ENCODE peak calls at places on chromosomes 3 and 15, in seven cellular contexts. O is body of pancreas, W is dorsolateral prefrontal cortex, Y is HCT116, C is suprapubic skin, J is left ventricle myocardium inferior, F is tibial artery. M is an unnamed sample.

GRCh38 chr3:111589303-111590095 is 5.6 kb downstream of the ZBED2 start:
- DNase-seq in O (no peak), W (no peak), Y (no peak), C (no peak), J (no peak), F (no peak), M (no peak)

GRCh38 chr3:150030841-150031240 is 60.1 kb upstream of the PFN2 start:
- DNase-seq in O (no peak), W (no peak), Y (no peak), C (no peak), J (no peak), F (no peak), M (no peak)

GRCh38 chr15:45205192-45205591 is 17.4 kb upstream of the SHF start:
- DNase-seq in O (peak; percentile 76), W (no peak), Y (peak; percentile 58), C (no peak), J (peak; percentile 35), F (peak; percentile 38), M (peak; percentile 71)

GRCh38 chr15:85667491-85668424 is 127.0 kb downstream of the KLHL25 start:
- DNase-seq in O (peak; percentile 55), W (no peak), Y (peak; percentile 48), C (no peak), J (no peak), F (peak; percentile 67), M (peak; percentile 91)

GRCh38 chr15:78811124-78811824 is at the start of gene ADAMTS7:
- DNase-seq in O (peak; percentile 53), W (peak; percentile 39), Y (peak; percentile 46), C (no peak), J (peak; percentile 82), F (peak; percentile 58), M (peak; percentile 93)

GRCh38 chr3:185153170-185153733 is 392 bp upstream of the C3orf70 start:
- DNase-seq in O (no peak), W (no peak), Y (no peak), C (no peak), J (no peak), F (peak; percentile 29), M (no peak)

GRCh38 chr15:88391700-88392099 is 75.5 kb downstream of the MRPL46 start:
- DNase-seq in O (no peak), W (no peak), Y (no peak), C (no peak), J (no peak), F (no peak), M (no peak)

GRCh38 chr15:55912982-55913381 is 80.4 kb downstream of the NEDD4 start:
- DNase-seq in O (no peak), W (no peak), Y (no peak), C (no peak), J (no peak), F (no peak), M (no peak)

GRCh38 chr3:133476971-133477375 is 77.1 kb downstream of the BFSP2 start:
- DNase-seq in O (no peak), W (no peak), Y (no peak), C (no peak), J (no peak), F (no peak), M (no peak)

GRCh38 chr15:67892559-67893377 is 52.9 kb upstream of the RNU6-1 start:
- DNase-seq in O (no peak), W (no peak), Y (no peak), C (no peak), J (no peak), F (peak; percentile 64), M (no peak)

GRCh38 chr3:121436641-121437040 is 109.1 kb downstream of the POLQ start:
- DNase-seq in O (no peak), W (no peak), Y (no peak), C (no peak), J (no peak), F (no peak), M (no peak)

GRCh38 chr15:98560338-98560737 is 88.0 kb upstream of the IGF1R start:
- DNase-seq in O (no peak), W (no peak), Y (no peak), C (no peak), J (no peak), F (no peak), M (peak; percentile 79)

GRCh38 chr3:111729087-111729846 is 129.8 kb upstream of the PHLDB2 start:
- DNase-seq in O (peak; percentile 43), W (no peak), Y (no peak), C (no peak), J (peak; percentile 76), F (peak; percentile 61), M (no peak)

GRCh38 chr3:119396870-119397269 is 66.5 kb downstream of the TMEM39A start:
- DNase-seq in O (no peak), W (no peak), Y (no peak), C (no peak), J (no peak), F (no peak), M (no peak)

GRCh38 chr3:119401069-119401468 is 62.3 kb downstream of the TMEM39A start:
- DNase-seq in O (no peak), W (no peak), Y (no peak), C (no peak), J (no peak), F (no peak), M (no peak)

GRCh38 chr3:119401502-119402440 is 61.6 kb downstream of the TMEM39A start:
- DNase-seq in O (no peak), W (no peak), Y (no peak), C (no peak), J (no peak), F (no peak), M (no peak)

DNA sequence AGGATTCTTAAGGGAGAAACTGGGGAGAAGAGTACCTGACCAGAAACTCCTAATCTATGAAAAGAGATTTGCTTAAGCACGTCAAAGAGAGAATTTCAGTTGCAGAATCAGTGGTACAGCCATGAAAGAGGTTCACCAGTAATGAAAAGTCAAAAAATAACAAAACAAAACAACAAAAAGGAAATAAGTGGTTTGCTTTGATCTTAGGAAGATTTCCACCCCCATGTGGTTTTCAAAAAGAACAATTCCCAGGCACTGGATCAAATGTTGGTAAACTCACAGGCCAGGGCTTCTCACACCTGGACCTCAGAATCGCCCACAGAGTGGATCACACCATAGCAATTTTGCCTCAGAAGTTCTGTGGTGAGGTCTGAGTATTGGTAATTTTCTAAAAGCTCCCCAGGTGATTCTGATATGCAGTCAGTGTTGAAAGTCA is 67.5 kb downstream of the TMEM39A start:
- DNase-seq in O (no peak), W (no peak), Y (no peak), C (no peak), J (no peak), F (no peak), M (no peak)
- H3K27ac ChIP-seq in O (no peak overlapping the region), W (no peak overlapping the region), Y (no peak overlapping the region), C (no peak overlapping the region), J (no peak overlapping the region), F (no peak overlapping the region), M (no peak overlapping the region)

GRCh38 chr3:158769519-158770253 is 32.2 kb upstream of the MFSD1 start:
- DNase-seq in O (no peak), W (no peak), Y (no peak), C (no peak), J (no peak), F (no peak), M (no peak)
- H3K27ac ChIP-seq in O (no peak overlapping the region), W (no peak overlapping the region), Y (no peak overlapping the region), C (no peak overlapping the region), J (peak overlapping the region; percentile 81), F (peak overlapping the region; percentile 46), M (no peak overlapping the region)

GRCh38 chr15:31299588-31300207 is 26.9 kb upstream of the KLF13 start:
- DNase-seq in O (no peak), W (no peak), Y (no peak), C (peak; percentile 76), J (no peak), F (no peak), M (no peak)
- H3K27ac ChIP-seq in O (no peak overlapping the region), W (peak overlapping the region; percentile 89), Y (no peak overlapping the region), C (no peak overlapping the region), J (no peak overlapping the region), F (no peak overlapping the region), M (peak overlapping the region; percentile 37)

GRCh38 chr15:31352911-31353811 is 26.5 kb downstream of the KLF13 start:
- DNase-seq in O (peak; percentile 60), W (no peak), Y (no peak), C (no peak), J (peak; percentile 77), F (peak; percentile 81), M (no peak)
- H3K27ac ChIP-seq in O (peak overlapping the region; percentile 91), W (peak overlapping the region; percentile 88), Y (peak overlapping the region; percentile 29), C (peak overlapping the region; percentile 83), J (peak overlapping the region; percentile 100), F (peak overlapping the region; percentile 83), M (peak overlapping the region; percentile 95)

DNA sequence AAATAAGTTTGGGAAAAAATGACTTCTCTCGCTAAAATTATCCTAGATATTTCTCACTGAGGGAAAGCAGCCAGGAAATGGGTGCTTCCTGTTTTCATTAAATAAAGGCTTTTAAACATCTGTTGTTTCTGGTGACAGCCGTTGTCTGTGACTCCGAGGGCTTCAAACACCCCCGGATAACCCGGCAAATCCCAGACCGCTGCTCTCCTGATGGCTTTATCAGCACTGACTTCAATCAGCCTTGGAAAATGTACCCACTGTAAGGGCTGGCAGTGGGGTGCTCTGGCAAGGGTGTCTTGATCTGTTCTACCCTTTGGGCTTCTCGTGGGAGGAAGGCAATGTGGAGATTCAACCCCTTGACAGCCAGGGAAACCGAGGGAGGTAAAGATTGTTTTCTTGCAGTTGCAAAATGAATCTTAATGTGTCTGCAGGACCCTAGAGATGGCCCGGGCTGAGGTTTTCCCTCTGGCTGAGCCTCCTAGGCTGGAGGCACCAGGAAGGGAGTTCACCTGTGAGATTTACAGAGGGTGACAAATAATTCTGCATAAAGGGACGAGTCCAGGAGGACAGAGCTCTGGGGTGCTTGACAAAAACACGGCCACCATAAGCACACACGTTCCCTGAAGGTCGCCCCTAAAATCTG is 33.6 kb upstream of the SEC13 start:
- DNase-seq in O (no peak), W (no peak), Y (no peak), C (no peak), J (no peak), F (no peak), M (no peak)
- H3K27ac ChIP-seq in O (no peak overlapping the region), W (no peak overlapping the region), Y (no peak overlapping the region), C (no peak overlapping the region), J (no peak overlapping the region), F (no peak overlapping the region), M (no peak overlapping the region)

GRCh38 chr3:42424911-42425310 is 14.5 kb upstream of the LYZL4 start:
- DNase-seq in O (no peak), W (no peak), Y (no peak), C (no peak), J (no peak), F (no peak), M (no peak)
- H3K27ac ChIP-seq in O (no peak overlapping the region), W (no peak overlapping the region), Y (no peak overlapping the region), C (no peak overlapping the region), J (no peak overlapping the region), F (no peak overlapping the region), M (no peak overlapping the region)

GRCh38 chr3:16399473-16399872 is 114.0 kb downstream of the RFTN1 start:
- DNase-seq in O (no peak), W (no peak), Y (no peak), C (peak; percentile 80), J (peak; percentile 48), F (no peak), M (no peak)
- H3K27ac ChIP-seq in O (no peak overlapping the region), W (peak overlapping the region; percentile 47), Y (no peak overlapping the region), C (no peak overlapping the region), J (peak overlapping the region; percentile 77), F (no peak overlapping the region), M (no peak overlapping the region)

DNA sequence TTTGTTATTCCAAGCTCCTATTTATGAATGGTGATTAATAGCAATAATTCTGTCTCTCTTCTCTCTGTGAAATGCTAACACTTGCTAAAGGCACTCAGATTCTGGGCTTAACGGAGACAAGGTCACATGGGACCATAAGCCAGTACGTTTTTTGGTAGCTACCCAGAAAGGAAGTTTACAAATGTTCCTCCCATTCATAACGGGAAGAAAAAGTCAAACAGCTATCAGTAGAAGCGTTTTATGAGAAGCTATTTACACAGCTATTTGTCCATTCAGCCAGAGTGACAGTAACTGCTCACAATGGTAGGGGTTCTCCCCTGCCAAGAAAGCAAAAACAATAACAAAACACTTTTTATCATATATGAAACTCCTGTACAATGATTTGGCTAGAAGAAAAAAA is 51.5 kb downstream of the ZMAT3 start:
- DNase-seq in O (no peak), W (no peak), Y (no peak), C (no peak), J (no peak), F (no peak), M (no peak)
- H3K27ac ChIP-seq in O (no peak overlapping the region), W (no peak overlapping the region), Y (no peak overlapping the region), C (no peak overlapping the region), J (peak overlapping the region; percentile 53), F (no peak overlapping the region), M (no peak overlapping the region)